ENCODE peak calls at places on chromosome 4, in six cellular contexts. One of them, this sample, is unnamed.

GRCh38 chr4:181685461-181685860 is 557.7 kb upstream of the TENM3 start:
- DNase-seq in HepG2: no peak
- DNase-seq in K562: no peak
- DNase-seq in GM12878: no peak
- DNase-seq in HCT116: no peak
- DNase-seq in NT2/D1: no peak
- DNase-seq in this sample: no peak

GRCh38 chr4:119244832-119245231 is 32.3 kb downstream of the USP53 start:
- DNase-seq in K562: no peak
- DNase-seq in HCT116: no peak
- DNase-seq in NT2/D1: no peak
- DNase-seq in HepG2: no peak
- DNase-seq in GM12878: no peak
- DNase-seq in this sample: no peak

GRCh38 chr4:107077192-107077591 is 41.1 kb upstream of the DKK2 start:
- DNase-seq in K562: no peak
- DNase-seq in HCT116: no peak
- DNase-seq in GM12878: no peak
- DNase-seq in HepG2: no peak
- DNase-seq in NT2/D1: no peak
- DNase-seq in this sample: no peak

GRCh38 chr4:6126971-6127745 is 73.2 kb downstream of the JAKMIP1 start:
- DNase-seq in HepG2: no peak
- DNase-seq in HCT116: no peak
- DNase-seq in K562: no peak
- DNase-seq in NT2/D1: no peak
- DNase-seq in GM12878: no peak
- DNase-seq in this sample: no peak

GRCh38 chr4:102387552-102388150 is 42.4 kb upstream of the SLC39A8 start:
- DNase-seq in HepG2: no peak
- DNase-seq in HCT116: no peak
- DNase-seq in GM12878: no peak
- DNase-seq in NT2/D1: no peak
- DNase-seq in K562: no peak
- DNase-seq in this sample: no peak

GRCh38 chr4:82284475-82284857 is 89.3 kb downstream of the HNRNPD start:
- DNase-seq in GM12878: no peak
- DNase-seq in NT2/D1: no peak
- DNase-seq in K562: no peak
- DNase-seq in HepG2: no peak
- DNase-seq in HCT116: no peak
- DNase-seq in this sample: no peak

GRCh38 chr4:109699553-109700225 is 3.6 kb downstream of the CASP6 start:
- DNase-seq in HCT116: no peak
- DNase-seq in HepG2: no peak
- DNase-seq in K562: no peak
- DNase-seq in GM12878: no peak
- DNase-seq in NT2/D1: no peak
- DNase-seq in this sample: no peak

GRCh38 chr4:189845145-189845846 is 95.4 kb upstream of the FRG1 start:
- DNase-seq in HCT116: no peak
- DNase-seq in K562: no peak
- DNase-seq in HepG2: no peak
- DNase-seq in NT2/D1: no peak
- DNase-seq in GM12878: no peak
- DNase-seq in this sample: no peak

GRCh38 chr4:89213382-89213701 is 94.3 kb downstream of the GPRIN3 start:
- DNase-seq in HepG2: no peak
- DNase-seq in NT2/D1: no peak
- DNase-seq in HCT116: no peak
- DNase-seq in K562: no peak
- DNase-seq in GM12878: no peak
- DNase-seq in this sample: no peak

GRCh38 chr4:106210021-106210420 is 106.0 kb downstream of the TBCK start:
- DNase-seq in HCT116: no peak
- DNase-seq in GM12878: no peak
- DNase-seq in K562: no peak
- DNase-seq in NT2/D1: no peak
- DNase-seq in HepG2: no peak
- DNase-seq in this sample: no peak

GRCh38 chr4:10554694-10555093 is 97.5 kb upstream of the ZNF518B start:
- DNase-seq in HepG2: peak
- DNase-seq in NT2/D1: peak
- DNase-seq in K562: peak
- DNase-seq in GM12878: peak
- DNase-seq in HCT116: peak
- DNase-seq in this sample: no peak

GRCh38 chr4:176034498-176034897 is 31.1 kb upstream of the WDR17 start:
- DNase-seq in K562: no peak
- DNase-seq in GM12878: no peak
- DNase-seq in HCT116: peak
- DNase-seq in NT2/D1: peak
- DNase-seq in HepG2: no peak
- DNase-seq in this sample: no peak

GRCh38 chr4:136644279-136644678 is 888.0 kb downstream of the PCDH18 start:
- DNase-seq in HepG2: no peak
- DNase-seq in K562: no peak
- DNase-seq in NT2/D1: no peak
- DNase-seq in HCT116: no peak
- DNase-seq in GM12878: no peak
- DNase-seq in this sample: no peak

GRCh38 chr4:153151535-153152452 is 52.4 kb upstream of the TRIM2 start:
- DNase-seq in NT2/D1: no peak
- DNase-seq in HepG2: no peak
- DNase-seq in GM12878: no peak
- DNase-seq in HCT116: no peak
- DNase-seq in K562: peak
- DNase-seq in this sample: no peak

GRCh38 chr4:74206088-74206826 is 48.3 kb downstream of the MTHFD2L start:
- DNase-seq in NT2/D1: no peak
- DNase-seq in HCT116: no peak
- DNase-seq in HepG2: no peak
- DNase-seq in K562: peak
- DNase-seq in GM12878: peak
- DNase-seq in this sample: no peak

GRCh38 chr4:110636677-110637407 is 14.0 kb upstream of the PITX2 start:
- DNase-seq in K562: no peak
- DNase-seq in NT2/D1: no peak
- DNase-seq in HCT116: peak
- DNase-seq in HepG2: no peak
- DNase-seq in GM12878: no peak
- DNase-seq in this sample: no peak

GRCh38 chr4:175998782-175999181 is 66.9 kb upstream of the WDR17 start:
- DNase-seq in GM12878: no peak
- DNase-seq in NT2/D1: peak
- DNase-seq in HepG2: no peak
- DNase-seq in HCT116: peak
- DNase-seq in K562: no peak
- DNase-seq in this sample: peak

GRCh38 chr4:76420901-76421581 is at the start of gene CCDC158:
- DNase-seq in HCT116: no peak
- DNase-seq in HepG2: no peak
- DNase-seq in K562: no peak
- DNase-seq in GM12878: no peak
- DNase-seq in NT2/D1: no peak
- DNase-seq in this sample: no peak

GRCh38 chr4:53233396-53233795 is 132.5 kb downstream of the SCFD2 start:
- DNase-seq in HepG2: no peak
- DNase-seq in GM12878: no peak
- DNase-seq in HCT116: no peak
- DNase-seq in K562: no peak
- DNase-seq in NT2/D1: no peak
- DNase-seq in this sample: no peak

GRCh38 chr4:151197258-151197657 is 79.7 kb upstream of the PRSS48 start:
- DNase-seq in K562: no peak
- DNase-seq in GM12878: no peak
- DNase-seq in HCT116: no peak
- DNase-seq in NT2/D1: no peak
- DNase-seq in HepG2: no peak
- DNase-seq in this sample: no peak

GRCh38 chr4:87005690-87006461 is 71.1 kb downstream of the AFF1 start:
- DNase-seq in HepG2: no peak
- DNase-seq in NT2/D1: no peak
- DNase-seq in GM12878: peak
- DNase-seq in HCT116: no peak
- DNase-seq in K562: no peak
- DNase-seq in this sample: no peak

GRCh38 chr4:73816814-73817213 is 19.7 kb upstream of the CXCL6 start:
- DNase-seq in NT2/D1: no peak
- DNase-seq in GM12878: no peak
- DNase-seq in HCT116: no peak
- DNase-seq in K562: no peak
- DNase-seq in HepG2: no peak
- DNase-seq in this sample: no peak

GRCh38 chr4:41647368-41647767 is 101.2 kb downstream of the PHOX2B start:
- DNase-seq in HCT116: no peak
- DNase-seq in K562: no peak
- DNase-seq in HepG2: no peak
- DNase-seq in GM12878: no peak
- DNase-seq in NT2/D1: no peak
- DNase-seq in this sample: no peak

GRCh38 chr4:41646862-41647261 is 101.7 kb downstream of the PHOX2B start:
- DNase-seq in K562: no peak
- DNase-seq in NT2/D1: no peak
- DNase-seq in HCT116: no peak
- DNase-seq in HepG2: no peak
- DNase-seq in GM12878: no peak
- DNase-seq in this sample: no peak

GRCh38 chr4:41645716-41646115 is 102.8 kb downstream of the PHOX2B start:
- DNase-seq in HepG2: no peak
- DNase-seq in K562: no peak
- DNase-seq in HCT116: no peak
- DNase-seq in NT2/D1: no peak
- DNase-seq in GM12878: no peak
- DNase-seq in this sample: no peak

GRCh38 chr4:41644915-41645295 is 103.6 kb downstream of the PHOX2B start:
- DNase-seq in HCT116: no peak
- DNase-seq in GM12878: no peak
- DNase-seq in NT2/D1: no peak
- DNase-seq in HepG2: no peak
- DNase-seq in K562: no peak
- DNase-seq in this sample: no peak

DNA sequence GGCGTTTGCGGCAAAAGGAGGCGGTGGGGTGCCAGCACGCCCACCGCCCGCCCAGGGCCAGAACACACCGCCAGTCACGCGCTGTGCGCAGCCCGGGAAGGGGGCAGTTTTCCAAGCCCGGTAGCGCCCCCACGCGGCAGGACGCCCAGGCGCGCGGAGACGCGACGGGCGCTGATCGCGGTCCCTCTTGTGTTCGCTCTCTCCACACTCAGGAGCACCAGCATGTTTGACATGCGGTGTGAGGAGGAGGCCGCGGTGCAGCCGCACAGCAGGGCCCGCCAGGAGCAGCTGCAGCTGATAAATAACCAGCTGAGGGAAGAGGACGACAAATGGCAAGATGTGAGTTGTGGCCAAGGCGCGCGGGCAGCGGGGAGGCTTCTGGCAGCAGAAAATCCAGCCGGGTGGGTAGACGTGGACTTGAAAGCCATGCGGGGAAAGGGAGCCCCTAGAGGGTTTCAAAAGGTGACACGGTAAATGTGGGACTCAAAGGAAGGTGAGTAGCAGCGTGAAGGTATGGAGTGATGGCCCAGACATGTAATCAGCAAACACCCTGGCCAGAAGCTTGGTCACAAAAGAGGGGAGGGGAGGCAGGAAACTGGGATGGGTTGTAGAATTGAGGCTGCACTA is 104.1 kb downstream of the PHOX2B start:
- DNase-seq in HCT116: no peak
- DNase-seq in GM12878: no peak
- DNase-seq in K562: peak
- DNase-seq in NT2/D1: peak
- DNase-seq in HepG2: peak
- DNase-seq in this sample: peak
- TF ChIP-seq ZNF274 in HCT116: no peak
- TF ChIP-seq ZNF274 in GM12878: no peak
- TF ChIP-seq ZNF274 in K562: no peak
- TF ChIP-seq ZNF274 in NT2/D1: no peak
- TF ChIP-seq ZNF274 in HepG2: no peak
- TF ChIP-seq ZNF274 in this sample: no peak

GRCh38 chr4:174669278-174669677 is 147.0 kb upstream of the HPGD start:
- DNase-seq in GM12878: no peak
- DNase-seq in K562: no peak
- DNase-seq in HCT116: no peak
- DNase-seq in NT2/D1: no peak
- DNase-seq in HepG2: no peak
- DNase-seq in this sample: no peak
- TF ChIP-seq ZNF274 in GM12878: no peak
- TF ChIP-seq ZNF274 in K562: no peak
- TF ChIP-seq ZNF274 in HCT116: no peak
- TF ChIP-seq ZNF274 in NT2/D1: no peak
- TF ChIP-seq ZNF274 in HepG2: no peak
- TF ChIP-seq ZNF274 in this sample: no peak

DNA sequence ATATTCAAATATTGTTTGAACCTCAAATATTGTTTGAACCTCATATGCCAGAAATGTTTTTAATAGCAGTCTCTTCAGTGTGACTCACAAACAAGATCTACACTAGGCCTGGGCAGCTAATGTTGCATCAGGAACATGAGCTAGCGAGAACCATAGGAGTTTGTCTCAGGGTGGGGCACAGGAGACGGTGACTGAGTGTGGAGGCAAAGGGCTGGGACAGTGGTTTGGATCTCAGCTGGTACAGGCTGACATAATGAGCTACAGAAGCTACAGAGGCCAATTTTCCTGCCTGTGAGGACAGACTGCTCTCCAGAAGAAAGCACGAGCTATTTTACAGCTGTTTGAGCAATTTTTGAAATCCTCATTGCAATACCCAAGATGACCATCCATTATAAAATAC is 224.7 kb downstream of the CENPC start:
- DNase-seq in HCT116: no peak
- DNase-seq in K562: no peak
- DNase-seq in NT2/D1: no peak
- DNase-seq in HepG2: no peak
- DNase-seq in GM12878: no peak
- DNase-seq in this sample: no peak
- TF ChIP-seq ZNF274 in HCT116: no peak
- TF ChIP-seq ZNF274 in K562: no peak
- TF ChIP-seq ZNF274 in NT2/D1: no peak
- TF ChIP-seq ZNF274 in HepG2: no peak
- TF ChIP-seq ZNF274 in GM12878: no peak
- TF ChIP-seq ZNF274 in this sample: no peak

GRCh38 chr4:38668203-38668602 is 4.2 kb downstream of the KLF3 start:
- DNase-seq in HepG2: no peak
- DNase-seq in HCT116: no peak
- DNase-seq in GM12878: no peak
- DNase-seq in K562: no peak
- DNase-seq in NT2/D1: no peak
- DNase-seq in this sample: no peak

GRCh38 chr4:38669233-38669632 is 5.2 kb downstream of the KLF3 start:
- DNase-seq in HepG2: no peak
- DNase-seq in NT2/D1: no peak
- DNase-seq in HCT116: no peak
- DNase-seq in K562: no peak
- DNase-seq in GM12878: no peak
- DNase-seq in this sample: no peak

GRCh38 chr4:38665846-38666490 is 2.0 kb downstream of the KLF3 start:
- DNase-seq in GM12878: no peak
- DNase-seq in HCT116: no peak
- DNase-seq in HepG2: no peak
- DNase-seq in NT2/D1: no peak
- DNase-seq in K562: no peak
- DNase-seq in this sample: no peak

GRCh38 chr4:38664704-38665401 is 854 bp downstream of the KLF3 start:
- DNase-seq in NT2/D1: no peak
- DNase-seq in HepG2: peak
- DNase-seq in GM12878: no peak
- DNase-seq in K562: peak
- DNase-seq in HCT116: no peak
- DNase-seq in this sample: peak

GRCh38 chr4:38667005-38667771 is 3.2 kb downstream of the KLF3 start:
- DNase-seq in HCT116: peak
- DNase-seq in GM12878: no peak
- DNase-seq in K562: peak
- DNase-seq in HepG2: peak
- DNase-seq in NT2/D1: peak
- DNase-seq in this sample: peak
- TF ChIP-seq ZNF274 in HCT116: no peak
- TF ChIP-seq ZNF274 in GM12878: no peak
- TF ChIP-seq ZNF274 in K562: no peak
- TF ChIP-seq ZNF274 in HepG2: no peak
- TF ChIP-seq ZNF274 in NT2/D1: no peak
- TF ChIP-seq ZNF274 in this sample: no peak